ENCODE peak calls at places on chromosomes 11 and 22, in ten cellular contexts. N, S, P, Q, R, F, M, C, D and K are unnamed samples.

GRCh38 chr22:42697542-42698013 is 23.1 kb downstream of the A4GALT start:
- DNase-seq in N (no peak), S (peak; percentile 24), P (peak; percentile 97), Q (no peak), R (no peak), F (no peak), M (no peak), C (peak; percentile 80), D (peak; percentile 81), K (no peak)

GRCh38 chr11:120940297-120940847 is 83.5 kb upstream of the TBCEL start:
- DNase-seq in N (no peak), S (no peak), P (no peak), Q (no peak), R (no peak), F (no peak), M (no peak), C (no peak), D (no peak), K (no peak)

GRCh38 chr11:104435498-104435897 is 271.6 kb upstream of the PDGFD start:
- DNase-seq in N (no peak), S (no peak), P (no peak), Q (no peak), R (no peak), F (no peak), M (no peak), C (no peak), D (no peak), K (no peak)

GRCh38 chr11:118697346-118697745 is 17.9 kb upstream of the TREH start:
- DNase-seq in N (no peak), S (no peak), P (no peak), Q (no peak), R (no peak), F (no peak), M (no peak), C (no peak), D (no peak), K (no peak)

GRCh38 chr22:45880732-45881523 is 96.0 kb downstream of the WNT7B start:
- DNase-seq in N (no peak), S (no peak), P (peak; percentile 59), Q (no peak), R (peak; percentile 35), F (peak; percentile 37), M (no peak), C (no peak), D (no peak), K (no peak)

GRCh38 chr11:120839201-120839600 is 184.7 kb upstream of the TBCEL start:
- DNase-seq in N (no peak), S (no peak), P (no peak), Q (no peak), R (no peak), F (no peak), M (no peak), C (no peak), D (no peak), K (no peak)

GRCh38 chr22:42717197-42717967 is 3.3 kb downstream of the A4GALT start:
- DNase-seq in N (no peak), S (no peak), P (no peak), Q (no peak), R (peak; percentile 88), F (no peak), M (no peak), C (no peak), D (no peak), K (no peak)

GRCh38 chr22:40396882-40397281 is 26.5 kb downstream of the SGSM3 start:
- DNase-seq in N (no peak), S (peak; percentile 55), P (no peak), Q (no peak), R (peak; percentile 68), F (peak; percentile 75), M (no peak), C (peak; percentile 55), D (peak; percentile 80), K (no peak)

GRCh38 chr22:37433786-37434185 is 6.5 kb upstream of the ELFN2 start:
- DNase-seq in N (no peak), S (no peak), P (no peak), Q (no peak), R (no peak), F (no peak), M (no peak), C (no peak), D (peak; percentile 11), K (no peak)

GRCh38 chr11:72758690-72759389 is 6.6 kb upstream of the ARAP1 start:
- DNase-seq in N (peak; percentile 60), S (peak; percentile 85), P (no peak), Q (no peak), R (no peak), F (no peak), M (no peak), C (peak; percentile 91), D (peak; percentile 95), K (no peak)

GRCh38 chr11:112161012-112161411 is 2.9 kb downstream of the IL18 start:
- DNase-seq in N (no peak), S (no peak), P (no peak), Q (no peak), R (no peak), F (no peak), M (no peak), C (peak; percentile 58), D (no peak), K (peak; percentile 80)

GRCh38 chr22:23062616-23063538 is 7.4 kb upstream of the GNAZ start:
- DNase-seq in N (no peak), S (no peak), P (peak; percentile 48), Q (no peak), R (peak; percentile 10), F (peak; percentile 20), M (no peak), C (no peak), D (no peak), K (no peak)

GRCh38 chr11:944711-945470 is 19.2 kb downstream of the AP2A2 start:
- DNase-seq in N (no peak), S (no peak), P (no peak), Q (no peak), R (peak; percentile 89), F (no peak), M (no peak), C (peak; percentile 70), D (peak; percentile 62), K (peak; percentile 24)

GRCh38 chr11:44564653-44565007 is 833 bp upstream of the CD82 start:
- DNase-seq in N (peak; percentile 70), S (no peak), P (peak; percentile 98), Q (no peak), R (peak; percentile 45), F (peak; percentile 88), M (no peak), C (peak; percentile 82), D (peak; percentile 84), K (peak; percentile 67)

GRCh38 chr22:37019309-37020191 is at the start of the genes MPST and TST:
- DNase-seq in N (peak; percentile 30), S (no peak), P (peak; percentile 91), Q (peak; percentile 50), R (peak; percentile 74), F (peak; percentile 89), M (peak; percentile 23), C (peak; percentile 65), D (peak; percentile 62), K (peak; percentile 47)

GRCh38 chr11:11995601-11996000 is 12.8 kb downstream of the DKK3 start:
- DNase-seq in N (no peak), S (no peak), P (no peak), Q (no peak), R (no peak), F (no peak), M (peak; percentile 67), C (no peak), D (no peak), K (no peak)

GRCh38 chr11:34644669-34645406 is 23.9 kb downstream of the EHF start:
- DNase-seq in N (no peak), S (peak; percentile 36), P (no peak), Q (no peak), R (no peak), F (no peak), M (no peak), C (peak; percentile 87), D (peak; percentile 93), K (no peak)

GRCh38 chr11:66006891-66007176 is 4.5 kb downstream of the BANF1 start:
- DNase-seq in N (no peak), S (no peak), P (no peak), Q (no peak), R (no peak), F (no peak), M (no peak), C (no peak), D (no peak), K (no peak)

GRCh38 chr22:28917747-28918543 is 34.6 kb downstream of the ZNRF3 start:
- DNase-seq in N (no peak), S (peak; percentile 52), P (no peak), Q (no peak), R (no peak), F (no peak), M (no peak), C (peak; percentile 46), D (peak; percentile 62), K (peak; percentile 55)